ENCODE peak calls at places on chromosomes 6 and 20, in five cellular contexts. One of them, this sample, is unnamed.

GRCh38 chr6:147204843-147205311 is 660 bp downstream of the STXBP5 start:
- DNase-seq in GM20000: no peak
- DNase-seq in sciatic nerve: no peak
- DNase-seq in NCI-H2171 treated with DMSO at 0.1 percent for 48 hours: no peak
- DNase-seq in transverse colon: no peak
- DNase-seq in this sample: no peak

GRCh38 chr6:153702671-153703070 is 336.4 kb upstream of the OPRM1 start:
- DNase-seq in GM20000: no peak
- DNase-seq in transverse colon: no peak
- DNase-seq in sciatic nerve: no peak
- DNase-seq in NCI-H2171 treated with DMSO at 0.1 percent for 48 hours: no peak
- DNase-seq in this sample: no peak

GRCh38 chr6:136510782-136511181 is 39.4 kb downstream of the MAP7 start:
- DNase-seq in transverse colon: no peak
- DNase-seq in NCI-H2171 treated with DMSO at 0.1 percent for 48 hours: peak; percentile 26
- DNase-seq in GM20000: peak; percentile 12
- DNase-seq in sciatic nerve: no peak
- DNase-seq in this sample: no peak

GRCh38 chr20:63183422-63184146 is 32.3 kb downstream of the YTHDF1 start:
- DNase-seq in GM20000: peak; percentile 85
- DNase-seq in NCI-H2171 treated with DMSO at 0.1 percent for 48 hours: peak; percentile 70
- DNase-seq in transverse colon: peak; percentile 27
- DNase-seq in sciatic nerve: no peak
- DNase-seq in this sample: no peak

GRCh38 chr20:53126185-53126584 is 154.0 kb downstream of the TSHZ2 start:
- DNase-seq in GM20000: no peak
- DNase-seq in sciatic nerve: no peak
- DNase-seq in NCI-H2171 treated with DMSO at 0.1 percent for 48 hours: no peak
- DNase-seq in transverse colon: no peak
- DNase-seq in this sample: no peak

GRCh38 chr6:34350100-34350936 is 42.2 kb downstream of the NUDT3 start:
- DNase-seq in NCI-H2171 treated with DMSO at 0.1 percent for 48 hours: peak; percentile 91
- DNase-seq in transverse colon: no peak
- DNase-seq in sciatic nerve: no peak
- DNase-seq in GM20000: no peak
- DNase-seq in this sample: no peak

GRCh38 chr20:18009116-18009515 is 40.3 kb downstream of the MGME1 start:
- DNase-seq in GM20000: no peak
- DNase-seq in NCI-H2171 treated with DMSO at 0.1 percent for 48 hours: no peak
- DNase-seq in sciatic nerve: no peak
- DNase-seq in transverse colon: no peak
- DNase-seq in this sample: no peak

GRCh38 chr6:119209452-119210205 is 131.2 kb upstream of the FAM184A start:
- DNase-seq in GM20000: no peak
- DNase-seq in NCI-H2171 treated with DMSO at 0.1 percent for 48 hours: no peak
- DNase-seq in transverse colon: no peak
- DNase-seq in sciatic nerve: no peak
- DNase-seq in this sample: peak; percentile 62

GRCh38 chr20:51534764-51535386 is 7.6 kb downstream of the NFATC2 start:
- DNase-seq in transverse colon: no peak
- DNase-seq in NCI-H2171 treated with DMSO at 0.1 percent for 48 hours: no peak
- DNase-seq in sciatic nerve: no peak
- DNase-seq in GM20000: no peak
- DNase-seq in this sample: no peak

GRCh38 chr20:15835811-15836210 is 737.4 kb downstream of the KIF16B start:
- DNase-seq in sciatic nerve: no peak
- DNase-seq in NCI-H2171 treated with DMSO at 0.1 percent for 48 hours: no peak
- DNase-seq in transverse colon: no peak
- DNase-seq in GM20000: no peak
- DNase-seq in this sample: no peak

GRCh38 chr6:82616386-82617028 is 252.9 kb downstream of the TPBG start:
- DNase-seq in sciatic nerve: no peak
- DNase-seq in transverse colon: no peak
- DNase-seq in GM20000: no peak
- DNase-seq in NCI-H2171 treated with DMSO at 0.1 percent for 48 hours: no peak
- DNase-seq in this sample: peak; percentile 17

GRCh38 chr6:67875877-67876383 is 759.2 kb upstream of the ADGRB3 start:
- DNase-seq in NCI-H2171 treated with DMSO at 0.1 percent for 48 hours: no peak
- DNase-seq in GM20000: no peak
- DNase-seq in transverse colon: no peak
- DNase-seq in sciatic nerve: no peak
- DNase-seq in this sample: no peak

GRCh38 chr20:15739056-15739455 is 834.2 kb downstream of the KIF16B start:
- DNase-seq in NCI-H2171 treated with DMSO at 0.1 percent for 48 hours: no peak
- DNase-seq in sciatic nerve: no peak
- DNase-seq in GM20000: no peak
- DNase-seq in transverse colon: no peak
- DNase-seq in this sample: no peak

GRCh38 chr6:46983007-46983411 is 59.1 kb downstream of the ADGRF1 start:
- DNase-seq in GM20000: no peak
- DNase-seq in transverse colon: no peak
- DNase-seq in sciatic nerve: no peak
- DNase-seq in NCI-H2171 treated with DMSO at 0.1 percent for 48 hours: no peak
- DNase-seq in this sample: no peak

GRCh38 chr20:13995086-13995665 is at the start of gene MACROD2:
- DNase-seq in transverse colon: peak; percentile 96
- DNase-seq in GM20000: no peak
- DNase-seq in sciatic nerve: peak; percentile 95
- DNase-seq in NCI-H2171 treated with DMSO at 0.1 percent for 48 hours: peak; percentile 99
- DNase-seq in this sample: peak; percentile 86

GRCh38 chr6:6885521-6886088 is 222.2 kb upstream of the RREB1 start:
- DNase-seq in transverse colon: peak; percentile 28
- DNase-seq in GM20000: no peak
- DNase-seq in NCI-H2171 treated with DMSO at 0.1 percent for 48 hours: no peak
- DNase-seq in sciatic nerve: peak; percentile 73
- DNase-seq in this sample: no peak

GRCh38 chr20:44736170-44737021 is 9.3 kb upstream of the KCNK15 start:
- DNase-seq in NCI-H2171 treated with DMSO at 0.1 percent for 48 hours: peak; percentile 96
- DNase-seq in GM20000: peak; percentile 58
- DNase-seq in transverse colon: peak; percentile 44
- DNase-seq in sciatic nerve: peak; percentile 71
- DNase-seq in this sample: peak; percentile 83

GRCh38 chr6:56430629-56431600 is 183.5 kb upstream of the COL21A1 start:
- DNase-seq in sciatic nerve: no peak
- DNase-seq in NCI-H2171 treated with DMSO at 0.1 percent for 48 hours: no peak
- DNase-seq in GM20000: no peak
- DNase-seq in transverse colon: no peak
- DNase-seq in this sample: no peak

GRCh38 chr6:1191141-1191630 is 120.7 kb upstream of the FOXQ1 start:
- DNase-seq in GM20000: no peak
- DNase-seq in NCI-H2171 treated with DMSO at 0.1 percent for 48 hours: no peak
- DNase-seq in sciatic nerve: no peak
- DNase-seq in transverse colon: no peak
- DNase-seq in this sample: no peak

GRCh38 chr20:52279667-52280180 is 88.1 kb upstream of the ZFP64 start:
- DNase-seq in transverse colon: no peak
- DNase-seq in sciatic nerve: no peak
- DNase-seq in NCI-H2171 treated with DMSO at 0.1 percent for 48 hours: peak; percentile 7
- DNase-seq in GM20000: no peak
- DNase-seq in this sample: no peak

GRCh38 chr6:54112171-54112650 is 968 bp downstream of the MLIP start:
- DNase-seq in NCI-H2171 treated with DMSO at 0.1 percent for 48 hours: no peak
- DNase-seq in GM20000: no peak
- DNase-seq in sciatic nerve: no peak
- DNase-seq in transverse colon: no peak
- DNase-seq in this sample: no peak

GRCh38 chr20:57252559-57253162 is 13.8 kb downstream of the BMP7 start:
- DNase-seq in sciatic nerve: no peak
- DNase-seq in GM20000: no peak
- DNase-seq in transverse colon: no peak
- DNase-seq in NCI-H2171 treated with DMSO at 0.1 percent for 48 hours: peak; percentile 31
- DNase-seq in this sample: no peak

GRCh38 chr6:136309171-136309570 is 19.5 kb upstream of the BCLAF1 start:
- DNase-seq in NCI-H2171 treated with DMSO at 0.1 percent for 48 hours: no peak
- DNase-seq in GM20000: no peak
- DNase-seq in transverse colon: no peak
- DNase-seq in sciatic nerve: no peak
- DNase-seq in this sample: no peak

GRCh38 chr20:14142171-14142570 is 146.9 kb downstream of the MACROD2 start:
- DNase-seq in GM20000: peak; percentile 7
- DNase-seq in sciatic nerve: no peak
- DNase-seq in NCI-H2171 treated with DMSO at 0.1 percent for 48 hours: peak; percentile 88
- DNase-seq in transverse colon: peak; percentile 18
- DNase-seq in this sample: peak; percentile 21

GRCh38 chr6:87907521-87907920 is 140.1 kb upstream of the SPACA1 start:
- DNase-seq in NCI-H2171 treated with DMSO at 0.1 percent for 48 hours: no peak
- DNase-seq in GM20000: no peak
- DNase-seq in sciatic nerve: no peak
- DNase-seq in transverse colon: no peak
- DNase-seq in this sample: peak; percentile 31

GRCh38 chr6:150967381-150967780 is 101.9 kb downstream of the MTHFD1L start:
- DNase-seq in GM20000: no peak
- DNase-seq in sciatic nerve: no peak
- DNase-seq in NCI-H2171 treated with DMSO at 0.1 percent for 48 hours: peak; percentile 7
- DNase-seq in transverse colon: no peak
- DNase-seq in this sample: no peak

GRCh38 chr6:105384004-105384403 is 18.9 kb downstream of the PREP start:
- DNase-seq in transverse colon: peak; percentile 23
- DNase-seq in sciatic nerve: no peak
- DNase-seq in NCI-H2171 treated with DMSO at 0.1 percent for 48 hours: no peak
- DNase-seq in GM20000: no peak
- DNase-seq in this sample: no peak

GRCh38 chr20:22771706-22772105 is 187.3 kb upstream of the FOXA2 start:
- DNase-seq in GM20000: no peak
- DNase-seq in sciatic nerve: no peak
- DNase-seq in transverse colon: no peak
- DNase-seq in NCI-H2171 treated with DMSO at 0.1 percent for 48 hours: no peak
- DNase-seq in this sample: no peak

GRCh38 chr6:13873288-13874190 is 51.2 kb upstream of the RNF182 start:
- DNase-seq in GM20000: peak; percentile 89
- DNase-seq in transverse colon: peak; percentile 78
- DNase-seq in sciatic nerve: peak; percentile 77
- DNase-seq in NCI-H2171 treated with DMSO at 0.1 percent for 48 hours: peak; percentile 87
- DNase-seq in this sample: no peak

GRCh38 chr20:42267793-42268381 is 649.7 kb upstream of the CHD6 start:
- DNase-seq in NCI-H2171 treated with DMSO at 0.1 percent for 48 hours: no peak
- DNase-seq in sciatic nerve: no peak
- DNase-seq in GM20000: no peak
- DNase-seq in transverse colon: no peak
- DNase-seq in this sample: no peak

GRCh38 chr6:107676002-107676401 is 148.1 kb downstream of the SCML4 start:
- DNase-seq in NCI-H2171 treated with DMSO at 0.1 percent for 48 hours: no peak
- DNase-seq in transverse colon: no peak
- DNase-seq in sciatic nerve: no peak
- DNase-seq in GM20000: no peak
- DNase-seq in this sample: no peak

GRCh38 chr6:137977814-137978213 is 110.8 kb downstream of the TNFAIP3 start:
- DNase-seq in sciatic nerve: no peak
- DNase-seq in NCI-H2171 treated with DMSO at 0.1 percent for 48 hours: peak; percentile 61
- DNase-seq in GM20000: no peak
- DNase-seq in transverse colon: no peak
- DNase-seq in this sample: no peak

GRCh38 chr6:141335889-141336288 is 796.8 kb upstream of the GJE1 start:
- DNase-seq in GM20000: no peak
- DNase-seq in transverse colon: no peak
- DNase-seq in NCI-H2171 treated with DMSO at 0.1 percent for 48 hours: no peak
- DNase-seq in sciatic nerve: no peak
- DNase-seq in this sample: no peak

GRCh38 chr6:3749390-3749978 is 2.0 kb downstream of the PXDC1 start:
- DNase-seq in GM20000: no peak
- DNase-seq in sciatic nerve: peak; percentile 69
- DNase-seq in transverse colon: peak; percentile 76
- DNase-seq in NCI-H2171 treated with DMSO at 0.1 percent for 48 hours: no peak
- DNase-seq in this sample: peak; percentile 34

GRCh38 chr6:8135276-8135675 is 32.9 kb upstream of the EEF1E1 start:
- DNase-seq in GM20000: no peak
- DNase-seq in transverse colon: no peak
- DNase-seq in NCI-H2171 treated with DMSO at 0.1 percent for 48 hours: no peak
- DNase-seq in sciatic nerve: no peak
- DNase-seq in this sample: no peak

GRCh38 chr20:36144336-36144735 is 10.2 kb upstream of the EPB41L1 start:
- DNase-seq in GM20000: no peak
- DNase-seq in transverse colon: no peak
- DNase-seq in NCI-H2171 treated with DMSO at 0.1 percent for 48 hours: no peak
- DNase-seq in sciatic nerve: no peak
- DNase-seq in this sample: no peak